ENCODE peak calls at places on chromosome 10, in six cellular contexts. O, S, I, H, T and B are unnamed samples.

GRCh38 chr10:46560952-46561351 is 4.5 kb upstream of the GPRIN2 start:
- DNase-seq in O (no peak), S (no peak), I (peak; percentile 1), H (no peak), T (no peak), B (peak; percentile 53)

GRCh38 chr10:118800920-118801319 is 46.1 kb upstream of the CACUL1 start:
- DNase-seq in O (no peak), S (no peak), I (peak; percentile 31), H (no peak), T (no peak), B (peak; percentile 58)

GRCh38 chr10:77420942-77421523 is 216.6 kb downstream of the KCNMA1 start:
- DNase-seq in O (no peak), S (peak; percentile 12), I (no peak), H (no peak), T (no peak), B (no peak)

GRCh38 chr10:31090894-31091607 is 59.4 kb upstream of the ZNF438 start:
- DNase-seq in O (no peak), S (peak; percentile 51), I (peak; percentile 88), H (no peak), T (no peak), B (no peak)

GRCh38 chr10:62076872-62077271 is 175.4 kb downstream of the ARID5B start:
- DNase-seq in O (no peak), S (peak; percentile 91), I (no peak), H (no peak), T (no peak), B (no peak)

GRCh38 chr10:105691811-105692210 is 1050.7 kb downstream of the SORCS3 start:
- DNase-seq in O (no peak), S (no peak), I (no peak), H (no peak), T (peak; percentile 3), B (no peak)

GRCh38 chr10:75058142-75058541 is 53.3 kb upstream of the SAMD8 start:
- DNase-seq in O (no peak), S (no peak), I (no peak), H (no peak), T (no peak), B (no peak)

GRCh38 chr10:125062244-125063208 is 97.8 kb downstream of the CTBP2 start:
- DNase-seq in O (no peak), S (no peak), I (no peak), H (no peak), T (no peak), B (no peak)

GRCh38 chr10:42929993-42930392 is 146.9 kb upstream of the RET start:
- DNase-seq in O (no peak), S (no peak), I (no peak), H (no peak), T (no peak), B (no peak)

GRCh38 chr10:80324086-80324485 is 32.5 kb downstream of the DYDC1 start:
- DNase-seq in O (no peak), S (peak; percentile 16), I (no peak), H (no peak), T (no peak), B (no peak)

GRCh38 chr10:62760401-62760800 is 44.1 kb upstream of the ADO start:
- DNase-seq in O (no peak), S (no peak), I (no peak), H (no peak), T (no peak), B (no peak)

GRCh38 chr10:52644678-52645434 is 127.7 kb downstream of the MBL2 start:
- DNase-seq in O (no peak), S (peak; percentile 32), I (peak; percentile 39), H (no peak), T (peak; percentile 51), B (no peak)

GRCh38 chr10:52801951-52802350 is 29.4 kb upstream of the MBL2 start:
- DNase-seq in O (no peak), S (no peak), I (no peak), H (no peak), T (no peak), B (no peak)

GRCh38 chr10:43658227-43658626 is 9.5 kb upstream of the ZNF32 start:
- DNase-seq in O (no peak), S (no peak), I (no peak), H (no peak), T (no peak), B (no peak)

GRCh38 chr10:16612148-16612742 is 90.6 kb upstream of the C1QL3 start:
- DNase-seq in O (peak; percentile 13), S (peak; percentile 46), I (peak; percentile 57), H (no peak), T (no peak), B (no peak)

GRCh38 chr10:63281967-63282366 is 148.8 kb downstream of the NRBF2 start:
- DNase-seq in O (no peak), S (peak; percentile 27), I (no peak), H (no peak), T (no peak), B (no peak)

GRCh38 chr10:22317121-22317370 is 858 bp downstream of the COMMD3 start:
- DNase-seq in O (no peak), S (no peak), I (no peak), H (no peak), T (no peak), B (no peak)

GRCh38 chr10:126392469-126392868 is 4.2 kb upstream of the ADAM12 start:
- DNase-seq in O (no peak), S (no peak), I (peak; percentile 8), H (no peak), T (no peak), B (no peak)

GRCh38 chr10:47458466-47459154 is 25.3 kb downstream of the ANXA8 start:
- DNase-seq in O (peak; percentile 33), S (peak; percentile 87), I (no peak), H (no peak), T (no peak), B (no peak)

GRCh38 chr10:62414359-62414758 is 40.2 kb downstream of the ZNF365 start:
- DNase-seq in O (no peak), S (no peak), I (no peak), H (no peak), T (no peak), B (no peak)

GRCh38 chr10:133401981-133402725 is 8.2 kb downstream of the MTG1 start:
- DNase-seq in O (no peak), S (no peak), I (no peak), H (peak; percentile 46), T (no peak), B (peak; percentile 51)

GRCh38 chr10:49164587-49165188 is 23.5 kb downstream of the TMEM273 start:
- DNase-seq in O (no peak), S (peak; percentile 35), I (peak; percentile 47), H (no peak), T (peak; percentile 48), B (no peak)

GRCh38 chr10:13816195-13816926 is 229.6 kb downstream of the PRPF18 start:
- DNase-seq in O (peak; percentile 90), S (peak; percentile 95), I (no peak), H (peak; percentile 86), T (no peak), B (peak; percentile 69)

GRCh38 chr10:110516815-110517492 is 19.2 kb downstream of the DUSP5 start:
- DNase-seq in O (no peak), S (no peak), I (no peak), H (peak; percentile 32), T (no peak), B (no peak)

GRCh38 chr10:97503413-97503812 is 4.7 kb downstream of the UBTD1 start:
- DNase-seq in O (no peak), S (no peak), I (no peak), H (no peak), T (no peak), B (peak; percentile 68)

GRCh38 chr10:67849331-67850011 is 11.5 kb upstream of the DNAJC12 start:
- DNase-seq in O (peak; percentile 87), S (peak; percentile 95), I (peak; percentile 96), H (peak; percentile 98), T (peak; percentile 87), B (peak; percentile 97)

GRCh38 chr10:101018118-101018599 is 12.8 kb downstream of the PDZD7 start:
- DNase-seq in O (no peak), S (no peak), I (no peak), H (no peak), T (no peak), B (no peak)

GRCh38 chr10:29734980-29735627 is 100.3 kb upstream of the SVIL start:
- DNase-seq in O (no peak), S (no peak), I (peak; percentile 76), H (peak; percentile 84), T (no peak), B (peak; percentile 91)

GRCh38 chr10:128660726-128661125 is 534.5 kb upstream of the MKI67 start:
- DNase-seq in O (no peak), S (no peak), I (no peak), H (no peak), T (peak; percentile 23), B (no peak)

DNA sequence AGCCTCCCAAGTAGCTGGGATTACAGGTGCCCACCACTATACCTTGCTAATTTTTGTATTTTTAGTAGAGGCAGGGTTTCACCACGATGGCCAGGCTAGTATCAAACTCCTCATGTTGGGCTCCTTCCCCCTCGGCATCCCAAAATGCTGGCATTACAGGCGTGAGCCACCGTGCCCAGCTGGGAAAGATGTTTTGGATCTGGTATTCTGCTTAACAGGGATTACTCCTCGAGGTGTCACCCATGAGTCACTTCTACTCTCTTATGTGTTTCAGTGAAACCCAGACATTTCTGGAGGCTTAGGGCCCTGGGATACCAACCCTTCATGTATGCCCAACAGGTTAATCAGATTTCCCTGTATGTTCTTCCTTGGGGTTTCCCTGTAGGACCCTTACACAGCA is 11.8 kb upstream of the OPN4 start:
- DNase-seq in O (no peak), S (peak; percentile 64), I (no peak), H (no peak), T (no peak), B (no peak)
- H3K4me3 ChIP-seq in O (no peak overlapping the region), S (no peak overlapping the region), I (no peak overlapping the region), H (no peak overlapping the region), T (no peak overlapping the region), B (no peak overlapping the region)

GRCh38 chr10:11209810-11210141 is 192.1 kb downstream of the CELF2 start:
- DNase-seq in O (no peak), S (no peak), I (peak; percentile 56), H (no peak), T (no peak), B (no peak)
- H3K27ac ChIP-seq in O (no peak overlapping the region), S (no peak overlapping the region), I (peak overlapping the region; percentile 78), H (no peak overlapping the region), T (no peak overlapping the region), B (no peak overlapping the region)

GRCh38 chr10:123272171-123272570 is 118.0 kb downstream of the BUB3 start:
- DNase-seq in O (no peak), S (no peak), I (no peak), H (no peak), T (no peak), B (no peak)
- TF ChIP-seq CTCF in O (no peak), S (no peak), I (peak; percentile 30), H (no peak), T (no peak), B (no peak)

GRCh38 chr10:12721334-12721733 is 280.2 kb downstream of the CCDC3 start:
- DNase-seq in O (no peak), S (no peak), I (no peak), H (no peak), T (no peak), B (no peak)

GRCh38 chr10:12723240-12723639 is 278.3 kb downstream of the CCDC3 start:
- DNase-seq in O (no peak), S (no peak), I (no peak), H (no peak), T (no peak), B (no peak)

GRCh38 chr10:12717981-12718707 is 283.4 kb downstream of the CCDC3 start:
- DNase-seq in O (no peak), S (peak; percentile 56), I (no peak), H (no peak), T (no peak), B (no peak)

GRCh38 chr10:12719365-12719764 is 282.1 kb downstream of the CCDC3 start:
- DNase-seq in O (no peak), S (peak; percentile 39), I (no peak), H (no peak), T (no peak), B (no peak)

GRCh38 chr10:12720217-12720981 is 281.1 kb downstream of the CCDC3 start:
- DNase-seq in O (peak; percentile 46), S (peak; percentile 97), I (no peak), H (peak; percentile 84), T (peak; percentile 96), B (peak; percentile 91)
- H3K4me3 ChIP-seq in O (no peak overlapping the region), S (no peak overlapping the region), I (no peak overlapping the region), H (no peak overlapping the region), T (peak overlapping the region; percentile 2), B (no peak overlapping the region)